ENCODE peak calls at places on chromosomes 13 and 19, in six cellular contexts. K is adrenal gland; V is sigmoid colon; F is ascending aorta; H is CD8-positive, alpha-beta T cell; B is prostate gland. A is an unnamed sample.

GRCh38 chr13:108915095-108915633 is 285.8 kb downstream of the MYO16 start:
- DNase-seq in K (peak), V (no peak), F (no peak), H (no peak), B (no peak), A (no peak)

GRCh38 chr19:291561-292280 is 518 bp upstream of the PLPP2 start:
- DNase-seq in K (no peak), V (peak), F (no peak), H (no peak), B (no peak), A (no peak)

GRCh38 chr13:31908696-31909386 is 122.7 kb upstream of the FRY start:
- DNase-seq in K (no peak), V (no peak), F (no peak), H (no peak), B (no peak), A (no peak)

GRCh38 chr19:45442927-45443461 is 19.3 kb upstream of the ERCC1 start:
- DNase-seq in K (peak), V (peak), F (peak), H (peak), B (no peak), A (peak)

GRCh38 chr13:59691501-59692066 is 472.1 kb downstream of the DIAPH3 start:
- DNase-seq in K (no peak), V (no peak), F (no peak), H (no peak), B (no peak), A (no peak)

GRCh38 chr13:52862358-52863206 is 14.1 kb upstream of the PCDH8 start:
- DNase-seq in K (peak), V (no peak), F (no peak), H (no peak), B (no peak), A (no peak)

GRCh38 chr13:30898721-30899188 is 7.3 kb upstream of the MEDAG start:
- DNase-seq in K (peak), V (no peak), F (peak), H (no peak), B (no peak), A (peak)

GRCh38 chr13:32823597-32823996 is 192.6 kb upstream of the KL start:
- DNase-seq in K (no peak), V (no peak), F (no peak), H (no peak), B (no peak), A (no peak)

GRCh38 chr19:17052439-17052838 is 22.8 kb downstream of the HAUS8 start:
- DNase-seq in K (peak), V (no peak), F (no peak), H (no peak), B (peak), A (no peak)

GRCh38 chr13:103066991-103067390 is 774 bp upstream of the SLC10A2 start:
- DNase-seq in K (no peak), V (no peak), F (no peak), H (no peak), B (no peak), A (no peak)

GRCh38 chr19:42206871-42207755 is 10.4 kb downstream of the DEDD2 start:
- DNase-seq in K (no peak), V (no peak), F (no peak), H (no peak), B (no peak), A (no peak)

GRCh38 chr13:19860884-19861655 is 2.4 kb downstream of the ZMYM5 start:
- DNase-seq in K (peak), V (no peak), F (peak), H (no peak), B (no peak), A (no peak)

GRCh38 chr19:42683917-42684513 is 56.3 kb downstream of the PSG3 start:
- DNase-seq in K (no peak), V (no peak), F (no peak), H (no peak), B (no peak), A (no peak)

GRCh38 chr19:8192227-8192820 is 16.8 kb upstream of the CERS4 start:
- DNase-seq in K (no peak), V (no peak), F (no peak), H (no peak), B (no peak), A (no peak)

GRCh38 chr13:96636310-96636709 is 358.0 kb downstream of the OXGR1 start:
- DNase-seq in K (no peak), V (no peak), F (no peak), H (no peak), B (no peak), A (no peak)

GRCh38 chr19:55258476-55258827 is 365 bp downstream of the PPP6R1 start:
- DNase-seq in K (no peak), V (no peak), F (peak), H (peak), B (no peak), A (no peak)

GRCh38 chr19:22945560-22945959 is 57.4 kb downstream of the ZNF728 start:
- DNase-seq in K (no peak), V (no peak), F (no peak), H (no peak), B (no peak), A (no peak)

GRCh38 chr13:52353116-52353718 is 52.8 kb downstream of the THSD1 start:
- DNase-seq in K (no peak), V (no peak), F (no peak), H (no peak), B (no peak), A (no peak)

GRCh38 chr19:48872884-48873475 is 759 bp downstream of the PPP1R15A start:
- DNase-seq in K (peak), V (peak), F (peak), H (peak), B (peak), A (peak)

GRCh38 chr19:5644051-5644450 is 21.2 kb downstream of the SAFB start:
- DNase-seq in K (no peak), V (no peak), F (no peak), H (no peak), B (no peak), A (no peak)

GRCh38 chr19:45211751-45212381 is 33.3 kb downstream of the BLOC1S3 start:
- DNase-seq in K (peak), V (peak), F (no peak), H (no peak), B (peak), A (no peak)

GRCh38 chr19:36483653-36484052 is 5.7 kb downstream of the ZNF566 start:
- DNase-seq in K (no peak), V (no peak), F (no peak), H (no peak), B (no peak), A (no peak)

GRCh38 chr13:70829748-70830147 is 721.5 kb upstream of the KLHL1 start:
- DNase-seq in K (no peak), V (no peak), F (no peak), H (no peak), B (no peak), A (no peak)

GRCh38 chr19:39924389-39924788 is 10.0 kb downstream of the FCGBP start:
- DNase-seq in K (no peak), V (no peak), F (no peak), H (no peak), B (no peak), A (no peak)

GRCh38 chr13:111472559-111473460 is 152.4 kb downstream of the TEX29 start:
- DNase-seq in K (no peak), V (peak), F (no peak), H (no peak), B (no peak), A (peak)

GRCh38 chr13:75749407-75749806 is 113.3 kb downstream of the LMO7 start:
- DNase-seq in K (no peak), V (no peak), F (peak), H (no peak), B (peak), A (no peak)

GRCh38 chr19:30718728-30719127 is 346.5 kb downstream of the ZNF536 start:
- DNase-seq in K (peak), V (no peak), F (no peak), H (no peak), B (no peak), A (no peak)

GRCh38 chr19:1827566-1828278 is 15.6 kb upstream of the ATP8B3 start:
- DNase-seq in K (no peak), V (no peak), F (no peak), H (no peak), B (no peak), A (no peak)
- H3K27ac ChIP-seq in K (peak), V (no peak), F (no peak), H (no peak), B (no peak), A (no peak)

DNA sequence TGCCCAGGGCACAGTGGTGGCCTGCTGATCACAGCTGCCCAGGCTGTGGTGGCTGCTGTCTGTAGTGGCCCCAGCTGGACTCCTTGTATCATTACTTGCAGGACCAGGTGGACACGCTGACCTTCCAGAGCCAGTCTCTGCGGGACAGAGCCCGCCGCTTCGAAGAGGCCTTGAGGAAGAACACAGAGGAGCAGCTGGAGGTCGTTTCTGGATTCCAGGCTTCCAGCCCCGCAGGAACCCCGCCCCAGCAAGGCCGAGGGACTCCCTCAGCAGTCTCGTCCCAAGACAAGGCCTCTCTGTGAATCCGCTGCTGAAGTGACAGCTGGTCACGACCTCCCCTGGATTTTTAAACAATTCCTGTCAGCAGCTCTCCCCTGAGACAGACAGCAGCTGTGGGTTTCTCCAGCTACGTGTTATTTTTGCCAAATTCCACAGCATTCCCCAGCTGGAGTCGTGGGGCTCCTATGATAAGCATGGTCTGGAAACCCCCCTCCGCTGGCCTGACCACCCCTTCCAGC is 98.3 kb downstream of the SLC7A1 start:
- DNase-seq in K (no peak), V (peak), F (peak), H (no peak), B (no peak), A (no peak)
- H3K27ac ChIP-seq in K (no peak), V (no peak), F (peak), H (no peak), B (no peak), A (no peak)

DNA sequence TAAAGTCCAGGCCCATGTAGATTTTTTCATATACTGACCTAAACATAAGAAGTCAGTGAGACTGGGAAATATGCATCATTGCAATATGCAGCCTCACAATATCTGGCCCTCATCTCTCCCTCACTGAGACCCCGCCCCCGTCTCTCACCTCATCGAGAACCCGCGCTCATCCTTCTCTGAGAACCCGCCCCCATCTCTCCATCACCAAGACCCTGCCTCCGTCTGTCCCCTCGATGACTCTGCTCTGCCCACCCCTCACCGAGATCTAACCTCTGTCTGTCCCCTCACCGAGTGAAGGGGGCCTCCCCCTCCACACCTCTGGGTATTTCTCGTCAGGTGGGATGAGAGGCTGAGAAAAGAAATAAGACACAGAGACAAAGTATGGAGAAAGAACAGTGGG is 20.5 kb upstream of the ZNF846 start:
- DNase-seq in K (no peak), V (no peak), F (no peak), H (no peak), B (no peak), A (no peak)
- H3K27ac ChIP-seq in K (no peak), V (peak), F (no peak), H (no peak), B (peak), A (peak)

DNA sequence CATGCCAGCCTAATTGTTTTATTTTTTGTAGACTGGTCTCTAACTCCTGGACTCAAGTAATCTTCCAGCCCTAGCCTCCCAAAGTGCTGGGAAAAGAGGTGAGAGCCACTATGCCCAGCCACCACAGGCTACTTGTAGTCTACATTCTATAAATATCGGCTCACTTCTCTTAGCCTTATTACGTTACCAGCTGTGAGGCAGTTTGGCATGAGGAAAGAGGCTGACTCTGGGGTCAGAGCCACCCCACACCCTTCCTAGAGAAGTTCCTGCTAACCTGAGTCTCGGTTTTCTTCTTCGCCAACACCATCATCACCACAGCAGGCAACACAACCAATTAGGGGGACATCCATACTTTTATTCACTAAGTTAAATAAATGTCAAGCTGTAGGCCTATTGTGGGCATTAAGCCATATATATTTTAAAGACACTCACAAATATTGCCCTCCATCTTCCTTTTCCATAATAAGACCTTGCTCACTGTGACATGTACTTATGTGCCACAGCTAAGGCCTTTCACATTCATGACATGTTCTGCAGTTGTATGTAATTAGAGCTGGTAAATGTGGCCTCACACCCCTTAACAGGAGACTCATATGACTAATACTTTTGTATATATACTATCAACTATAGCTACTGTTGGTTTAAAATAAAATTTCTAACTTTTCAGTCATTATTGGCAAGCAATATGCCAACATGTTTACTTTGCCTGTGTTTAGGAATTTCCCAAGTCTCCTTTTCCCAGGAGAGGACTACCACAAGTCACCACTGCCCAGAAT is 5.7 kb downstream of the SLC25A30 start:
- DNase-seq in K (no peak), V (no peak), F (peak), H (no peak), B (no peak), A (no peak)
- H3K27ac ChIP-seq in K (no peak), V (no peak), F (peak), H (no peak), B (no peak), A (no peak)